ENCODE peak calls at places on chromosome 15, in five cellular contexts. L, U, J, Q and V are unnamed samples.

GRCh38 chr15:81744364-81744763 is 301.5 kb downstream of the MEX3B start:
- DNase-seq in Q (no peak), U (no peak), J (no peak), L (no peak), V (no peak)

GRCh38 chr15:84944861-84945260 is 36.8 kb upstream of the PDE8A start:
- DNase-seq in Q (no peak), L (no peak), U (no peak), J (no peak), V (no peak)

GRCh38 chr15:77083381-77084160 is 12.7 kb upstream of the TSPAN3 start:
- DNase-seq in L (peak; percentile 82), Q (peak; percentile 90), U (no peak), J (peak; percentile 87), V (peak; percentile 89)

GRCh38 chr15:90352109-90352893 is at the start of gene ZNF774:
- DNase-seq in Q (peak; percentile 94), J (peak; percentile 93), L (peak; percentile 96), U (peak; percentile 76), V (peak; percentile 93)

GRCh38 chr15:77975332-77976119 is 102.0 kb downstream of the TBC1D2B start:
- DNase-seq in L (no peak), J (peak; percentile 72), U (no peak), Q (no peak), V (peak; percentile 74)

GRCh38 chr15:90603893-90604292 is 74.2 kb downstream of the CRTC3 start:
- DNase-seq in J (no peak), L (peak; percentile 47), U (no peak), Q (peak; percentile 29), V (no peak)

GRCh38 chr15:39171944-39172368 is 408.9 kb upstream of the THBS1 start:
- DNase-seq in U (peak; percentile 7), L (peak; percentile 93), Q (peak; percentile 62), J (no peak), V (peak; percentile 79)

GRCh38 chr15:73387507-73388255 is 18.9 kb upstream of the HCN4 start:
- DNase-seq in Q (no peak), J (peak; percentile 37), U (no peak), L (no peak), V (peak; percentile 22)

GRCh38 chr15:82613764-82614163 is 33.4 kb downstream of the CPEB1 start:
- DNase-seq in J (peak; percentile 53), Q (no peak), U (no peak), L (no peak), V (no peak)

GRCh38 chr15:73631915-73632669 is 1.1 kb downstream of the NPTN start:
- DNase-seq in U (no peak), Q (no peak), L (peak; percentile 26), J (no peak), V (peak; percentile 79)

DNA sequence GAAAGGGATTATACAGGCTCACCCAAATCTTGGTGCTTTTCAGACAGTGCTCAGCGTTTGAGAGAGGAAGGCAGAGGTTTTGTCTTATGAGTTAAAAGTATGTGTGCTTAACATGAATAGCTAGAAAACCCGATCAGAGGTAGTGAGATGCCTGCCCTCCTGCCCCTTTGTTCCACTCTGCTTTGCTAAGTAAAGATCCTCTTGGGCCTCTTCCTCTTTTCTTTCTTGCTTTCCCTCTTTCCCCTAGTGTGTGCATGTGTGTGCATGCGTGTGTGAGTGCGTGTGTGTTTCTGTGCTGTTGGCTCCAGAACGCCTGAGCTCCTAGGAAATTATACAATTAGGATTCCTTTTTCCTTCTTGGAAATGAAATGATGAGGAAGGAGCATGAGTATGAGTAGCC is 261.3 kb upstream of the NR2E3 start:
- DNase-seq in L (no peak), J (no peak), U (no peak), Q (no peak), V (no peak)
- H3K4me3 ChIP-seq in L (no peak overlapping the region), J (no peak overlapping the region), U (no peak overlapping the region), Q (no peak overlapping the region), V (no peak overlapping the region)

GRCh38 chr15:44069489-44069888 is 125.6 kb downstream of the FRMD5 start:
- DNase-seq in J (no peak), U (no peak), Q (no peak), L (no peak), V (no peak)

GRCh38 chr15:44068346-44068745 is 126.7 kb downstream of the FRMD5 start:
- DNase-seq in J (no peak), U (no peak), L (no peak), Q (no peak), V (no peak)

GRCh38 chr15:44064706-44065105 is 130.4 kb downstream of the FRMD5 start:
- DNase-seq in Q (no peak), U (no peak), L (no peak), J (no peak), V (no peak)

DNA sequence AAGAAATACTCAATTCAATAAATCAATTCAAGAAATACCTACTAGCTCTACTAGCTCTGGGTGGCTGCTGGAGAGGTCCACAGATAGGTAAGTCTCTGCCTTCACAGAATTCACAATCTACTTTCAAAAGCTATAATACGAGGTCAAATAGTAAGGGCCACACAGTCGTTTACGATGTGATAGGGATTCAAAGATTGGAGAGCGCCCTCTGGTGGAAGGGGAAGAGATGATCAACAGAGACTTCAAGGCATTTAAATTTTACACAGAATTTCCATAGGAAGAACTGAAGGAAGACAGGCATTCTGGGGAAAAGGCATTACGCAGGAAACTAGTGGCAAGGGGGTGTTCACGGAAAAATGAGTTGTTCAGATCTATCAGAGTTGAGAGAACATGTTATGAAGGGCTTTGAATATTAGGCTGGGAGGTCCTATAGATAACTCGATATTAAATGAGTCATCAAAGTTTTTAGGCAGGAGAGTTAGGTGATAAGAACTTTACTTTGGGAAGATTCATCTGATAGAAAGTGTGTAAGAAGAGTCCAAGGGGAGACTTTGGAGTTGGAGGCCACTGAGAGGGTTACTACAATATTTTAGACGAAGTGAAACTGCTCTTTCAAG is 128.8 kb downstream of the FRMD5 start:
- DNase-seq in U (peak; percentile 5), J (no peak), L (peak; percentile 75), Q (peak; percentile 64), V (no peak)
- TF ChIP-seq CTCF in U (peak; percentile 56), J (peak; percentile 69), L (peak; percentile 80), Q (peak; percentile 71), V (peak; percentile 43)

GRCh38 chr15:65578904-65579728 is 31.8 kb downstream of the INTS14 start:
- DNase-seq in J (no peak), U (no peak), L (no peak), Q (no peak), V (no peak)
- H3K27ac ChIP-seq in J (no peak overlapping the region), U (no peak overlapping the region), L (no peak overlapping the region), Q (no peak overlapping the region), V (no peak overlapping the region)

GRCh38 chr15:98755138-98755537 is 106.8 kb downstream of the IGF1R start:
- DNase-seq in L (peak; percentile 31), U (no peak), Q (no peak), J (no peak), V (no peak)
- H3K4me3 ChIP-seq in L (peak overlapping the region; percentile 37), U (no peak overlapping the region), Q (no peak overlapping the region), J (no peak overlapping the region), V (no peak overlapping the region)

GRCh38 chr15:86876387-86876786 is 796.7 kb downstream of the AGBL1 start:
- DNase-seq in J (no peak), U (no peak), L (no peak), Q (no peak), V (no peak)

GRCh38 chr15:86872782-86873181 is 793.1 kb downstream of the AGBL1 start:
- DNase-seq in U (no peak), J (no peak), L (no peak), Q (no peak), V (no peak)

GRCh38 chr15:86879250-86880229 is 799.9 kb downstream of the AGBL1 start:
- DNase-seq in Q (no peak), U (no peak), L (no peak), J (no peak), V (no peak)

DNA sequence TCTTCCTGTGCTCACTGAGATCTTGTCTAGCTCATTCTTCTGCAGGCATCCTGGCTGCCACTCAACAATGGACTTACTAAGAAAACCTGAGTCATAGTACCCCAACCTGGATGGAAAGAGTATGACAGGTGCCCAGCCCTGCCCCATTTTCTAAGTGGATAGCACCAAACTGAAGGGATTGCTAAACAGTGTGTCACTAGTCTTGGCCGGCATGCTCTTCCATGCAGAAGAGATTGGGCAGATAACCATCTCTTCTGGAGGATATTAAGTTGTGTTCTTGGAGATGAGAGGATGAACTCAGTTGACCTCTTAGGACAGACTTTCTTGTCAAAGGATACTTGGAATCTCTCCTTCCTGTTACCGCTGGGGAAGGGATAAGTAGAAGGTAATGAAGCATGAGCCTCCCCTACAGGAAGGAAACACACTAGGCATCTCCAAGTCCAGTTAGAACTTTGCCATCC is 797.5 kb downstream of the AGBL1 start:
- DNase-seq in J (no peak), L (peak; percentile 7), Q (no peak), U (no peak), V (no peak)
- TF ChIP-seq CTCF in J (no peak), L (no peak), Q (no peak), U (no peak), V (no peak)

GRCh38 chr15:98729446-98730042 is 81.2 kb downstream of the IGF1R start:
- DNase-seq in L (no peak), Q (peak; percentile 46), U (no peak), J (no peak), V (no peak)
- H3K27ac ChIP-seq in L (peak overlapping the region; percentile 92), Q (peak overlapping the region; percentile 85), U (no peak overlapping the region), J (no peak overlapping the region), V (peak overlapping the region; percentile 91)